ENCODE peak calls at places on chromosomes 3 and 15, in ten cellular contexts. I is body of pancreas, O is A549, Q is WERI-Rb-1, E is IMR-90, K is dorsolateral prefrontal cortex, X is GM12878, B is Peyer's patch, F is brain microvascular endothelial cell, M is testis. J is an unnamed sample.
A peak's percentile ranks its signal among the peaks of the same experiment; 100 is the strongest.

GRCh38 chr15:37764733-37765191 is 169.7 kb upstream of the TMCO5A start:
- DNase-seq in I (peak; percentile 65), O (peak; percentile 49), Q (peak; percentile 25), E (peak; percentile 74), K (no peak), X (no peak), B (peak; percentile 60), F (peak; percentile 60), M (peak; percentile 77), J (no peak)

GRCh38 chr15:31871159-31871886 is 159.0 kb upstream of the CHRNA7 start:
- DNase-seq in I (peak; percentile 36), O (no peak), Q (peak; percentile 12), E (no peak), K (no peak), X (no peak), B (no peak), F (no peak), M (no peak), J (no peak)

GRCh38 chr3:80554304-80554703 is 786.5 kb upstream of the ROBO1 start:
- DNase-seq in I (no peak), O (no peak), Q (no peak), E (no peak), K (no peak), X (no peak), B (no peak), F (no peak), M (no peak), J (no peak)

GRCh38 chr15:29913528-29914135 is 91.4 kb upstream of the TJP1 start:
- DNase-seq in I (no peak), O (no peak), Q (no peak), E (peak; percentile 77), K (no peak), X (no peak), B (no peak), F (peak; percentile 87), M (no peak), J (no peak)

GRCh38 chr3:88222343-88222742 is 72.6 kb downstream of the C3orf38 start:
- DNase-seq in I (no peak), O (no peak), Q (no peak), E (no peak), K (no peak), X (no peak), B (no peak), F (no peak), M (no peak), J (no peak)

GRCh38 chr3:148379763-148380162 is 317.9 kb upstream of the AGTR1 start:
- DNase-seq in I (no peak), O (peak; percentile 79), Q (peak; percentile 8), E (peak; percentile 69), K (no peak), X (no peak), B (no peak), F (peak; percentile 64), M (no peak), J (no peak)

GRCh38 chr15:85778107-85778776 is 16.5 kb downstream of the KLHL25 start:
- DNase-seq in I (no peak), O (no peak), Q (no peak), E (no peak), K (no peak), X (no peak), B (no peak), F (no peak), M (peak; percentile 54), J (no peak)

GRCh38 chr3:134242649-134243637 is 7.7 kb downstream of the RYK start:
- DNase-seq in I (no peak), O (no peak), Q (no peak), E (peak; percentile 92), K (no peak), X (no peak), B (no peak), F (peak; percentile 74), M (no peak), J (no peak)

GRCh38 chr3:52065264-52065756 is 8.9 kb upstream of the DUSP7 start:
- DNase-seq in I (peak; percentile 72), O (no peak), Q (no peak), E (no peak), K (no peak), X (no peak), B (no peak), F (no peak), M (no peak), J (peak; percentile 82)

GRCh38 chr3:52061116-52061910 is 4.9 kb upstream of the DUSP7 start:
- DNase-seq in I (no peak), O (no peak), Q (no peak), E (no peak), K (no peak), X (no peak), B (no peak), F (no peak), M (no peak), J (no peak)

GRCh38 chr3:52062499-52062898 is 6.1 kb upstream of the DUSP7 start:
- DNase-seq in I (no peak), O (peak; percentile 70), Q (no peak), E (peak; percentile 90), K (no peak), X (peak; percentile 42), B (no peak), F (peak; percentile 77), M (no peak), J (peak; percentile 83)

GRCh38 chr3:52064561-52064960 is 8.2 kb upstream of the DUSP7 start:
- DNase-seq in I (no peak), O (no peak), Q (no peak), E (no peak), K (no peak), X (no peak), B (no peak), F (no peak), M (no peak), J (no peak)

DNA sequence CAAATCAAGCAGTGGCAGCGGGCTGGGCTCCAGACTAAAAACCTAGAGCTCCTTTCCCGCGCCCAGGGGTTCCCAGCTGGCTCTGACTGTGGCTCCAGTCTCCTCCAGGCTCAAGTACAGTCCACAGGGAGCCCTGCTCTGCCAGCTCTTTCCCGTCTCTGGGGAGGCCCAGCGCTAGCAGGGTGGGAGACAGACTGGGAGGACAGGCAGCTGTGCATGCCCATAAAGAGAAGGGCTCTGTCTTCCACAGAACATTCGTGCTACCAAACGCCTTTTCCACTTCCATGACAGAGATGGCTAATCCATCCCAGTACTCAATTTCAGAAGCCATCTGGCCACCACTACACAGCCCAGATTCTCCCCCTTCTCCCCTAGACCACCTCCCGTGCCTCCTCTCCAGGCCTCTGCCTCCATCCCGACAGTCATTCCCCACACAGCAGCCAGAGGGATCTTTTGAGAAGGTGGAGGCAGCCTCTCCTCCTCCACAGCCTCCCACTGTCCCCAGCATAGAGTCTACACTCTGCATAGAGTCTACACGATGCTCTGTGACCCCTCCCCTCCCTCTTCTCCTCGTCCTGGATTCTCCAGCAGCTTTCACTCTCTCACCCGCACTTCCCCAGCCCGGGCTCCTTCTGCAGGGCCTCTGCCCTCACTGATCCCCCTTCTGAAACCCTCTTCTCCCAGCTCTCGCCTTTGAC is 6.8 kb upstream of the DUSP7 start:
- DNase-seq in I (no peak), O (no peak), Q (peak; percentile 76), E (no peak), K (no peak), X (no peak), B (no peak), F (no peak), M (no peak), J (no peak)
- H3K27ac ChIP-seq in I (no peak overlapping the region), O (peak overlapping the region; percentile 42), Q (peak overlapping the region; percentile 74), E (no peak overlapping the region), K (no peak overlapping the region), X (peak overlapping the region; percentile 35), B (no peak overlapping the region), F (no peak overlapping the region), M (no peak overlapping the region), J (no peak overlapping the region)

DNA sequence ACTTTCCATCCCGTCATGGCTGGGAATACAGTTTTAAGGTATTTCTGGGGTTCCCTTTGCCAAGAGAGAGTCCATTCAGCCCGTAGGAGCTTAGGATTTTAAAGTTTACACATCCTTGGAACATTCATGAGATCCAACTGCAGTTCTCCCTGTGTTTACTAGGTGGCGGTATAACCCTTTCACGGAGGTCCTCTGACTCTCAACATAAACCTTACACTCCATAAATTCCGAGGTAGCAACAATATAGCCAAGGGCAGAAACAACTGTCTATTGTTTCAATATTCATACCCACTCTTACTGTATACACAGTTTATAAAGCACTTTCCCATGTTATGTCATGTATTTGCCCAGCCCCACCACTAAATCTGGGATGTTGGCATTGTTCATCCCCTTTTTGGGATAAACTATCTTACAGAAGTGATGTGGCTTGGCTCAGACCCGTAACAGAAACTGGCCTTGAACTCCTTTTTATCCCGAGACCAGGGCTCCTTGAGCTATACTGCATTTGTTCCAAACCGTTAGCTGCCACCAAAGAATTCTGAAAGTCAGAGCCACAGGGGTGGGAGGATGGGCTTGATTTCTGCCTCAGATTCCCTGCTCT is 69.2 kb upstream of the COL6A5 start:
- DNase-seq in I (peak; percentile 15), O (peak; percentile 39), Q (peak; percentile 14), E (peak; percentile 61), K (no peak), X (no peak), B (no peak), F (peak; percentile 59), M (peak; percentile 47), J (no peak)
- TF ChIP-seq CTCF in I (peak; percentile 66), O (peak; percentile 63), Q (peak; percentile 82), E (peak; percentile 85), K (peak; percentile 72), X (peak; percentile 89), B (peak; percentile 52), F (peak; percentile 88), M (peak; percentile 85), J (peak; percentile 68)

DNA sequence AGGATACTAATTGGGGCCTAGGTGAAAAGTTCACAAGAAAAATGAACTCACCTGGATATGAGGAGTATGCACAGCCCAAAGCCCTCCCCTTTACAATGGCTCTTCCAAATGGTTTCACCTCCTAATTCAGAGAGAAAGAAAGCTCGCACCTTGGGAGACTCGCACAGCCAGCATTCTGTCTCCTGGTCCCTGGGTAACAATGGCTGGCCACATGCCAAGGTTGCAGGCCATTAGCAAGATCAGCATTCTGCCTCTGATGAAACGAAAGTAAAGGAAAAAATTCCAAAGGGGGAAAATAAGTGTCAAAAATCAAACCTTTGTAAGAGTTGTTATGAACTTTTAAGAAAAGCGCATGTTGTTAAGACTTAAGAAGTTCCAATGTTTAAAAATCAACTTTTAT is 786.6 kb downstream of the MCTP2 start:
- DNase-seq in I (peak; percentile 70), O (no peak), Q (no peak), E (no peak), K (no peak), X (no peak), B (peak; percentile 49), F (no peak), M (peak; percentile 57), J (peak; percentile 60)
- H3K4me3 ChIP-seq in I (no peak overlapping the region), O (no peak overlapping the region), Q (no peak overlapping the region), E (no peak overlapping the region), K (no peak overlapping the region), X (no peak overlapping the region), B (no peak overlapping the region), F (no peak overlapping the region), M (no peak overlapping the region), J (no peak overlapping the region)

GRCh38 chr3:95939235-95939824 is 875.1 kb upstream of the EPHA6 start:
- DNase-seq in I (peak; percentile 68), O (no peak), Q (no peak), E (no peak), K (no peak), X (no peak), B (no peak), F (no peak), M (no peak), J (no peak)

DNA sequence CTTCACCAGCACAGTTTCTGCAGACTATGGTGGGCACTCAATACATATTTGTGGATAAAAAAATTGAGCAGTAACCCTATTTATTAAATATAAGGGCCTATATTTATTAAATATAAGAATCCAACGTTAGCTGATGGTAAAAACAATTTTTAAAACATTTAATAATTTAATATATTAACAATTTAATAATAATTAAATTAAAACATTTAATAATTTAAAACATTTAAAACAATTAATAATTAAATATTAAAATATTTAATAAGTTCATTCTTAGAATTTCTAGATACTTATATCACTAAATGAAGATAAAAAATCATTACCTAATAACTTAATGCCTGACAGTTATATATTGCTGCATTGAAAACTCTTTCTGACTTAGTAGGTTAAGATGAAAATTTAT is 880.2 kb upstream of the EPHA6 start:
- DNase-seq in I (no peak), O (no peak), Q (no peak), E (no peak), K (no peak), X (no peak), B (no peak), F (no peak), M (no peak), J (no peak)
- H3K27ac ChIP-seq in I (no peak overlapping the region), O (no peak overlapping the region), Q (no peak overlapping the region), E (no peak overlapping the region), K (no peak overlapping the region), X (no peak overlapping the region), B (no peak overlapping the region), F (no peak overlapping the region), M (no peak overlapping the region), J (no peak overlapping the region)